ENCODE peak calls at places on chromosome 21, in four cellular contexts. K, F, E and B are unnamed samples.

GRCh38 chr21:15071012-15071411 is 6.2 kb upstream of the NRIP1 start:
- DNase-seq in E (no peak), K (no peak), F (no peak), B (no peak)

GRCh38 chr21:32044205-32044874 is 171.5 kb downstream of the HUNK start:
- DNase-seq in E (no peak), F (no peak), K (no peak), B (no peak)

GRCh38 chr21:30340714-30341573 is 3.5 kb upstream of the KRTAP27-1 start:
- DNase-seq in F (peak; percentile 10), K (peak; percentile 48), E (no peak), B (no peak)

GRCh38 chr21:33977721-33978369 is 62.2 kb upstream of the ATP5PO start:
- DNase-seq in E (no peak), F (no peak), K (no peak), B (no peak)

GRCh38 chr21:14864211-14865021 is 200.4 kb downstream of the NRIP1 start:
- DNase-seq in F (peak; percentile 86), E (no peak), K (peak; percentile 57), B (peak; percentile 67)

GRCh38 chr21:42171091-42172053 is 47.6 kb upstream of the ABCG1 start:
- DNase-seq in K (no peak), F (no peak), E (no peak), B (no peak)

GRCh38 chr21:33383056-33383888 is 19.9 kb upstream of the IFNGR2 start:
- DNase-seq in E (peak; percentile 98), K (peak; percentile 43), F (peak; percentile 94), B (peak; percentile 87)

GRCh38 chr21:30689822-30690221 is 28.8 kb downstream of the KRTAP21-3 start:
- DNase-seq in F (no peak), E (no peak), K (no peak), B (no peak)

GRCh38 chr21:14687277-14687642 is 141.1 kb upstream of the SAMSN1 start:
- DNase-seq in K (no peak), E (peak; percentile 71), F (no peak), B (no peak)

GRCh38 chr21:32921632-32922230 is 104.0 kb upstream of the OLIG2 start:
- DNase-seq in K (peak; percentile 67), F (peak; percentile 10), E (no peak), B (peak; percentile 6)

GRCh38 chr21:33286600-33287456 is 20.7 kb downstream of the IL10RB start:
- DNase-seq in K (no peak), E (no peak), F (peak; percentile 70), B (peak; percentile 75)

GRCh38 chr21:41775152-41775472 is 8.3 kb upstream of the RIPK4 start:
- DNase-seq in E (no peak), F (no peak), K (no peak), B (no peak)

GRCh38 chr21:40186036-40186435 is 318.8 kb downstream of the PCP4 start:
- DNase-seq in F (no peak), E (no peak), K (no peak), B (peak; percentile 19)

GRCh38 chr21:39728341-39728740 is 16.6 kb upstream of the IGSF5 start:
- DNase-seq in E (no peak), K (no peak), F (no peak), B (no peak)

GRCh38 chr21:41562101-41563000 is 54.4 kb upstream of the TMPRSS2 start:
- DNase-seq in F (no peak), E (no peak), K (no peak), B (no peak)

GRCh38 chr21:33025471-33026298 is at the start of gene OLIG2:
- DNase-seq in K (peak; percentile 32), F (peak; percentile 16), E (no peak), B (peak; percentile 20)

GRCh38 chr21:34544032-34544496 is 32.1 kb upstream of the KCNE1 start:
- DNase-seq in E (no peak), K (peak; percentile 89), F (peak; percentile 75), B (peak; percentile 79)

GRCh38 chr21:34795152-34796141 is 126.7 kb downstream of the CLIC6 start:
- DNase-seq in F (peak; percentile 77), K (no peak), E (no peak), B (peak; percentile 10)

GRCh38 chr21:42302292-42302650 is 12.9 kb downstream of the TFF3 start:
- DNase-seq in E (no peak), K (no peak), F (no peak), B (no peak)

GRCh38 chr21:21084179-21084578 is 86.0 kb downstream of the NCAM2 start:
- DNase-seq in E (no peak), F (peak; percentile 38), K (no peak), B (no peak)

GRCh38 chr21:8989883-8990325 is 1531.5 kb upstream of the TPTE start:
- DNase-seq in E (no peak), F (no peak), K (peak; percentile 27), B (peak; percentile 15)

GRCh38 chr21:32947736-32948135 is 78.0 kb upstream of the OLIG2 start:
- DNase-seq in E (no peak), K (no peak), F (no peak), B (no peak)

GRCh38 chr21:31088196-31088751 is 50.0 kb upstream of the KRTAP19-8 start:
- DNase-seq in F (no peak), K (no peak), E (no peak), B (no peak)

GRCh38 chr21:28436286-28436932 is 556.3 kb downstream of the LTN1 start:
- DNase-seq in F (peak; percentile 77), E (no peak), K (no peak), B (peak; percentile 61)

GRCh38 chr21:42287193-42288083 is 27.8 kb downstream of the TFF3 start:
- DNase-seq in E (no peak), K (no peak), F (no peak), B (no peak)

GRCh38 chr21:28639742-28640141 is 352.9 kb downstream of the LTN1 start:
- DNase-seq in E (no peak), K (no peak), F (no peak), B (no peak)

GRCh38 chr21:42025392-42026071 is 15.4 kb upstream of the ZBTB21 start:
- DNase-seq in F (peak; percentile 94), E (no peak), K (no peak), B (no peak)

GRCh38 chr21:45033791-45034555 is 40.4 kb upstream of the ADARB1 start:
- DNase-seq in F (peak; percentile 73), E (no peak), K (no peak), B (no peak)

GRCh38 chr21:16579538-16579937 is 849.8 kb downstream of the USP25 start:
- DNase-seq in K (no peak), F (peak; percentile 53), E (no peak), B (peak; percentile 27)

GRCh38 chr21:15837603-15838002 is 107.8 kb downstream of the USP25 start:
- DNase-seq in K (no peak), F (peak; percentile 67), E (no peak), B (no peak)

GRCh38 chr21:41064325-41064724 is 103.6 kb upstream of the BACE2 start:
- DNase-seq in K (no peak), E (no peak), F (no peak), B (no peak)

GRCh38 chr21:38678827-38679226 is 126.9 kb upstream of the ETS2 start:
- DNase-seq in E (no peak), K (no peak), F (no peak), B (no peak)

GRCh38 chr21:38671716-38672115 is 134.0 kb upstream of the ETS2 start:
- DNase-seq in F (no peak), E (no peak), K (no peak), B (no peak)

GRCh38 chr21:38680401-38680800 is 125.3 kb upstream of the ETS2 start:
- DNase-seq in F (no peak), E (no peak), K (no peak), B (no peak)

GRCh38 chr21:38679531-38679930 is 126.2 kb upstream of the ETS2 start:
- DNase-seq in F (peak; percentile 62), E (peak; percentile 9), K (no peak), B (peak; percentile 69)

DNA sequence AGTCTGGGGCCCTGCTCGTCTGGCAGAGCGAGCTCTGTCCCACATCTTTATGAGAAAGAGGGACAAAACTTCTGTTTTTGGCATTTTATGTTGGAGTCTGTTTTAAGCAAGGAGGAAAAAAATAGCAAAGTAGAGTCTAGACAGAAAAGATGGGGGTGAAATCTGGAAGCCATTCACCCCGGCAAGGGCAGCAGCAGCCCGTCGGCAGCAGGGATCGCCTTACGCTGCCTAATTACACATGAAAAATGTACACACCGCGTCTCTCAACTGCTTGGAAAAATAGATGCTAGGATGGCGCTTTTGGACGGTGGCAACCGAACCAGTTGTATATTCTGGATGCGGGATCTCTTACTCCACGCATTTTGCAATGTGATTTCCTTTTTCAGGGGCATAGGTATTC is 130.3 kb upstream of the ETS2 start:
- DNase-seq in E (no peak), K (no peak), F (no peak), B (no peak)
- TF ChIP-seq FOS in E (no peak), K (no peak), F (no peak), B (no peak)

GRCh38 chr21:43951911-43952703 is 60.0 kb upstream of the TRAPPC10 start:
- DNase-seq in F (no peak), K (no peak), E (no peak), B (no peak)

GRCh38 chr21:43948740-43949498 is 63.2 kb upstream of the TRAPPC10 start:
- DNase-seq in F (no peak), E (no peak), K (peak; percentile 67), B (no peak)

GRCh38 chr21:43950481-43950880 is 61.6 kb upstream of the TRAPPC10 start:
- DNase-seq in F (no peak), E (no peak), K (no peak), B (no peak)

GRCh38 chr21:43950936-43951335 is 61.2 kb upstream of the TRAPPC10 start:
- DNase-seq in F (no peak), E (no peak), K (no peak), B (no peak)

GRCh38 chr21:43949499-43950208 is 62.5 kb upstream of the TRAPPC10 start:
- DNase-seq in F (no peak), K (peak; percentile 36), E (no peak), B (no peak)
- TF ChIP-seq POLR2A in F (no peak), K (no peak), E (no peak), B (no peak)

GRCh38 chr21:25360593-25360992 is 246.7 kb downstream of the MRPL39 start:
- DNase-seq in E (no peak), F (no peak), K (no peak), B (no peak)
- TF ChIP-seq FOS in E (no peak), F (no peak), K (no peak), B (no peak)

GRCh38 chr21:46322351-46323226 is 1.1 kb downstream of the C21orf58 start:
- DNase-seq in E (no peak), K (no peak), F (peak; percentile 47), B (peak; percentile 44)

GRCh38 chr21:46324390-46325072 is 575 bp downstream of the PCNT start:
- DNase-seq in E (no peak), K (peak; percentile 96), F (peak; percentile 70), B (peak; percentile 76)

GRCh38 chr21:46323227-46323709 is 402 bp downstream of the C21orf58 start:
- DNase-seq in E (no peak), K (no peak), F (no peak), B (no peak)

GRCh38 chr21:46325073-46325912 is 1.3 kb downstream of the PCNT start:
- DNase-seq in K (peak; percentile 59), E (no peak), F (peak; percentile 47), B (peak; percentile 59)

DNA sequence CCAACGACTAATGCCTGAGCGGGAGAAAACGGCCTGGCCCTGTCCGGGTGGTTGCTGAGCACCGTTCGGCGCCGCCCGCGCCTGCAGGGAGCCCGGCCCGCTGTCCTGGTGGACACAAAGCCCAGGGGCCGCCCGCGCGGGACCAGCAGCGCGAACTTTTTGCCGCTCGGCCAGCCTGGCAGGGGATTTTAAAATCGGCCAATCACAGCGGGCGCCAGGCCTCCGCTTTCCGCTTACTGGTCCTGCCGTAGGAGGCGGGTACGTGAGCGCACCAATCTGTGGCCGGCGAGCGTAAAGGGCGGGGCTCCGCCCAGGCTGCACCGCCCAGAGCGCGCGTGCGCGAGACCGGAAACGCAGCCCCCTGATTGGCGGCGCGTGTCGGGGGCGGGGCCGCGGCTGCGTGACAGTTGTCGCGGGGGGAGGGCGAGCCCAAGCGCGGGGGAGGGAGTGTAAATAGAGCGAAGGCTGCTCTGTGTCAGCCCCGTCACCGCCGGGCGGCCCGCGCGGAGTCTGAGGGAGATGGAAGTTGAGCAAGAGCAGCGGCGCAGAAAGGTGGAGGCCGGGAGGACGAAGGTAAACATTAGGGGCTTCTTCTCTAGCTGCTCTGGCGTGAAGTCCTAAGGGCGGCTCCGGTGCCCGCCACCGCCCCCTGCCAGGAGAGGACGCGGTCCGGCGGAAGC is at the start of the genes C21orf58 and PCNT:
- DNase-seq in E (peak; percentile 89), F (peak; percentile 97), K (peak; percentile 98), B (peak; percentile 98)
- TF ChIP-seq POLR2A in E (peak; percentile 89), F (peak; percentile 53), K (peak; percentile 96), B (peak; percentile 84)